ENCODE peak calls at places on chromosomes 6 and 20, in seven cellular contexts. U, S, M, X, B, H and T are unnamed samples.

GRCh38 chr20:46808565-46808964 is 86.1 kb upstream of the EYA2 start:
- DNase-seq in U (no peak), S (no peak), M (no peak), X (no peak), B (no peak), H (no peak), T (no peak)

GRCh38 chr6:159105716-159106115 is 60.9 kb upstream of the TAGAP start:
- DNase-seq in U (no peak), S (no peak), M (no peak), X (no peak), B (no peak), H (no peak), T (no peak)

GRCh38 chr6:158573542-158573931 is 13.6 kb downstream of the TMEM181 start:
- DNase-seq in U (no peak), S (no peak), M (no peak), X (no peak), B (no peak), H (no peak), T (no peak)

GRCh38 chr6:148915889-148916288 is 169.1 kb downstream of the UST start:
- DNase-seq in U (no peak), S (no peak), M (no peak), X (no peak), B (no peak), H (no peak), T (no peak)

GRCh38 chr20:14996883-14997672 is 659.7 kb upstream of the FLRT3 start:
- DNase-seq in U (no peak), S (no peak), M (no peak), X (no peak), B (no peak), H (no peak), T (no peak)

GRCh38 chr20:35237486-35237885 is 11.0 kb downstream of the MMP24 start:
- DNase-seq in U (no peak), S (no peak), M (no peak), X (no peak), B (no peak), H (no peak), T (no peak)

GRCh38 chr20:1911536-1911935 is 16.3 kb downstream of the SIRPA start:
- DNase-seq in U (no peak), S (no peak), M (no peak), X (no peak), B (no peak), H (no peak), T (no peak)

GRCh38 chr20:23631981-23632710 is 5.6 kb downstream of the CST3 start:
- DNase-seq in U (no peak), S (no peak), M (no peak), X (no peak), B (no peak), H (no peak), T (no peak)

GRCh38 chr6:2209226-2209809 is 36.1 kb downstream of the GMDS start:
- DNase-seq in U (peak), S (peak), M (no peak), X (peak), B (no peak), H (no peak), T (peak)

GRCh38 chr6:155026366-155027045 is 31.4 kb downstream of the TIAM2 start:
- DNase-seq in U (no peak), S (no peak), M (no peak), X (no peak), B (no peak), H (peak), T (peak)

GRCh38 chr20:35302421-35303335 is 10.5 kb upstream of the FAM83C start:
- DNase-seq in U (no peak), S (no peak), M (no peak), X (no peak), B (no peak), H (no peak), T (peak)

GRCh38 chr20:34045930-34046329 is 52.2 kb downstream of the RALY start:
- DNase-seq in U (no peak), S (no peak), M (no peak), X (no peak), B (no peak), H (no peak), T (no peak)

GRCh38 chr20:4795394-4795793 is 73.7 kb downstream of the PRND start:
- DNase-seq in U (peak), S (no peak), M (no peak), X (no peak), B (no peak), H (peak), T (peak)

GRCh38 chr6:14440891-14441358 is 323.4 kb downstream of the CD83 start:
- DNase-seq in U (no peak), S (no peak), M (no peak), X (no peak), B (no peak), H (no peak), T (no peak)

GRCh38 chr6:20746805-20747204 is 212.5 kb downstream of the CDKAL1 start:
- DNase-seq in U (peak), S (no peak), M (no peak), X (no peak), B (no peak), H (no peak), T (no peak)

GRCh38 chr6:32177182-32177787 is 920 bp upstream of the RNF5 start:
- DNase-seq in U (peak), S (no peak), M (no peak), X (peak), B (peak), H (no peak), T (peak)

GRCh38 chr6:20313960-20314530 is 87.6 kb upstream of the E2F3 start:
- DNase-seq in U (no peak), S (no peak), M (no peak), X (no peak), B (no peak), H (no peak), T (no peak)

GRCh38 chr6:6811151-6812002 is 222.9 kb downstream of the LY86 start:
- DNase-seq in U (peak), S (no peak), M (no peak), X (no peak), B (no peak), H (peak), T (peak)

GRCh38 chr6:166554316-166554715 is 32.2 kb downstream of the RAMACL start:
- DNase-seq in U (no peak), S (no peak), M (no peak), X (no peak), B (no peak), H (no peak), T (no peak)

GRCh38 chr6:116019428-116019827 is 41.3 kb downstream of the FRK start:
- DNase-seq in U (peak), S (no peak), M (no peak), X (no peak), B (no peak), H (no peak), T (no peak)

GRCh38 chr6:41504526-41505021 is 41.6 kb upstream of the FOXP4 start:
- DNase-seq in U (no peak), S (no peak), M (no peak), X (peak), B (no peak), H (no peak), T (no peak)

GRCh38 chr6:45816674-45817297 is 198.9 kb downstream of the CLIC5 start:
- DNase-seq in U (no peak), S (no peak), M (no peak), X (no peak), B (no peak), H (no peak), T (no peak)